ENCODE peak calls at places on chromosomes 12 and 14, in nine cellular contexts. V, A, Z, K, M, P, Q, D and C are unnamed samples.

GRCh38 chr14:22847661-22848341 is 11.4 kb downstream of the MMP14 start:
- DNase-seq in V (peak), Q (no peak), A (peak), P (no peak), K (no peak), D (no peak), M (peak), Z (no peak), C (no peak)

GRCh38 chr14:94906991-94907587 is 137.2 kb upstream of the GSC start:
- DNase-seq in Q (no peak), D (no peak), M (no peak), A (no peak), V (peak), K (no peak), P (no peak), Z (no peak), C (no peak)

GRCh38 chr14:88170333-88170732 is 152.7 kb downstream of the KCNK10 start:
- DNase-seq in P (no peak), D (no peak), K (no peak), Q (no peak), V (no peak), Z (no peak), M (no peak), A (no peak), C (no peak)

GRCh38 chr12:20547788-20548575 is 147.2 kb upstream of the SLCO1C1 start:
- DNase-seq in D (no peak), P (no peak), Z (no peak), V (no peak), Q (peak), A (peak), M (no peak), K (peak), C (no peak)

GRCh38 chr14:31125231-31125630 is 82.4 kb downstream of the HECTD1 start:
- DNase-seq in K (no peak), V (no peak), M (no peak), D (no peak), A (no peak), Q (no peak), Z (no peak), P (no peak), C (no peak)

GRCh38 chr14:50064993-50065392 is 51.4 kb downstream of the VCPKMT start:
- DNase-seq in A (peak), V (no peak), P (no peak), Q (peak), K (no peak), M (peak), D (peak), Z (no peak), C (no peak)

GRCh38 chr12:13947237-13947945 is 34.0 kb downstream of the GRIN2B start:
- DNase-seq in Q (no peak), P (no peak), D (no peak), K (no peak), Z (no peak), V (no peak), M (no peak), A (no peak), C (peak)

GRCh38 chr12:42568952-42569916 is 20.3 kb downstream of the PRICKLE1 start:
- DNase-seq in A (peak), Z (peak), D (no peak), P (no peak), Q (peak), M (peak), V (no peak), K (peak), C (peak)

GRCh38 chr12:131808744-131809371 is 19.3 kb upstream of the MMP17 start:
- DNase-seq in P (no peak), K (no peak), A (no peak), D (peak), M (no peak), V (no peak), Z (no peak), Q (no peak), C (no peak)